ENCODE peak calls at places on chromosome 6, in six cellular contexts. G, R, P, I, D and C are unnamed samples.

GRCh38 chr6:131250121-131250520 is 114.9 kb downstream of the AKAP7 start:
- DNase-seq in D (no peak), I (no peak), G (peak), R (no peak), P (no peak), C (peak)

GRCh38 chr6:109816452-109817374 is 125.6 kb downstream of the FIG4 start:
- DNase-seq in I (no peak), P (no peak), R (no peak), D (no peak), G (no peak), C (no peak)

GRCh38 chr6:138088307-138088744 is 18.9 kb downstream of the PERP start:
- DNase-seq in I (no peak), D (peak), P (no peak), G (no peak), R (no peak), C (peak)

GRCh38 chr6:1271071-1271763 is 40.7 kb upstream of the FOXQ1 start:
- DNase-seq in P (no peak), D (no peak), I (no peak), R (no peak), G (no peak), C (no peak)

GRCh38 chr6:44575644-44576043 is 188.1 kb downstream of the CDC5L start:
- DNase-seq in I (no peak), R (no peak), D (no peak), P (no peak), G (no peak), C (no peak)

GRCh38 chr6:158415666-158416065 is 103.4 kb downstream of the TULP4 start:
- DNase-seq in I (no peak), D (no peak), P (no peak), R (no peak), G (no peak), C (no peak)

GRCh38 chr6:54059683-54060082 is 51.6 kb upstream of the MLIP start:
- DNase-seq in I (no peak), G (no peak), R (no peak), P (no peak), D (no peak), C (no peak)

GRCh38 chr6:147434508-147434907 is 74.0 kb upstream of the SAMD5 start:
- DNase-seq in P (no peak), G (no peak), I (no peak), R (no peak), D (no peak), C (no peak)

GRCh38 chr6:160042014-160042773 is 73.3 kb downstream of the IGF2R start:
- DNase-seq in P (no peak), G (no peak), D (no peak), R (no peak), I (no peak), C (no peak)

GRCh38 chr6:14467591-14467990 is 350.0 kb downstream of the CD83 start:
- DNase-seq in P (no peak), D (no peak), R (no peak), I (no peak), G (no peak), C (no peak)

GRCh38 chr6:106446287-106446885 is 85.9 kb downstream of the CRYBG1 start:
- DNase-seq in G (no peak), I (no peak), P (no peak), D (no peak), R (no peak), C (peak)

GRCh38 chr6:47663462-47664216 is 34.7 kb upstream of the ADGRF4 start:
- DNase-seq in I (no peak), D (no peak), G (no peak), R (no peak), P (no peak), C (no peak)

GRCh38 chr6:46491789-46492547 is 719 bp upstream of the RCAN2 start:
- DNase-seq in R (peak), P (no peak), G (no peak), I (peak), D (no peak), C (no peak)

GRCh38 chr6:72245565-72245964 is 359.2 kb downstream of the RIMS1 start:
- DNase-seq in G (no peak), R (no peak), I (no peak), D (peak), P (no peak), C (no peak)

GRCh38 chr6:130955755-130956154 is 107.3 kb downstream of the EPB41L2 start:
- DNase-seq in P (no peak), D (no peak), G (no peak), I (no peak), R (no peak), C (no peak)

GRCh38 chr6:27407153-27407814 is 18.7 kb downstream of the ZNF391 start:
- DNase-seq in D (no peak), P (no peak), R (no peak), I (no peak), G (no peak), C (no peak)

GRCh38 chr6:150719861-150720260 is 120.2 kb downstream of the PLEKHG1 start:
- DNase-seq in D (no peak), I (no peak), R (no peak), P (no peak), G (no peak), C (no peak)

GRCh38 chr6:122098091-122098769 is 301.2 kb upstream of the HSF2 start:
- DNase-seq in I (no peak), P (no peak), D (no peak), R (no peak), G (no peak), C (no peak)

GRCh38 chr6:84050408-84050807 is 16.8 kb downstream of the MRAP2 start:
- DNase-seq in P (no peak), R (no peak), G (no peak), I (no peak), D (no peak), C (peak)

GRCh38 chr6:127299522-127300240 is 33.0 kb downstream of the RNF146 start:
- DNase-seq in I (no peak), R (no peak), P (no peak), D (no peak), G (no peak), C (no peak)

GRCh38 chr6:105424177-105424783 is 21.4 kb upstream of the PREP start:
- DNase-seq in I (peak), G (no peak), D (no peak), P (no peak), R (no peak), C (peak)

GRCh38 chr6:150977276-150977675 is 111.8 kb downstream of the MTHFD1L start:
- DNase-seq in G (no peak), P (no peak), D (no peak), I (no peak), R (no peak), C (no peak)

GRCh38 chr6:151900897-151901485 is 93.5 kb downstream of the ESR1 start:
- DNase-seq in G (no peak), R (no peak), I (no peak), P (no peak), D (no peak), C (no peak)

GRCh38 chr6:112370946-112371345 is 23.8 kb downstream of the RFPL4B start:
- DNase-seq in D (no peak), I (no peak), P (no peak), R (no peak), G (no peak), C (no peak)

GRCh38 chr6:8131265-8131897 is 29.0 kb upstream of the EEF1E1 start:
- DNase-seq in P (no peak), G (no peak), D (no peak), R (no peak), I (peak), C (peak)

GRCh38 chr6:24702720-24703282 is 16.2 kb downstream of the C6orf62 start:
- DNase-seq in R (no peak), G (no peak), I (no peak), P (no peak), D (no peak), C (no peak)

GRCh38 chr6:168533428-168533827 is 92.4 kb downstream of the SMOC2 start:
- DNase-seq in R (no peak), I (no peak), D (no peak), P (no peak), G (no peak), C (no peak)
- TF ChIP-seq CTCF in R (no peak), I (no peak), D (no peak), P (no peak), G (no peak), C (no peak)

GRCh38 chr6:12844284-12845223 is 128.0 kb downstream of the PHACTR1 start:
- DNase-seq in P (no peak), D (no peak), G (no peak), I (no peak), R (no peak), C (peak)
- TF ChIP-seq CTCF in P (peak), D (peak), G (peak), I (peak), R (no peak), C (peak)

DNA sequence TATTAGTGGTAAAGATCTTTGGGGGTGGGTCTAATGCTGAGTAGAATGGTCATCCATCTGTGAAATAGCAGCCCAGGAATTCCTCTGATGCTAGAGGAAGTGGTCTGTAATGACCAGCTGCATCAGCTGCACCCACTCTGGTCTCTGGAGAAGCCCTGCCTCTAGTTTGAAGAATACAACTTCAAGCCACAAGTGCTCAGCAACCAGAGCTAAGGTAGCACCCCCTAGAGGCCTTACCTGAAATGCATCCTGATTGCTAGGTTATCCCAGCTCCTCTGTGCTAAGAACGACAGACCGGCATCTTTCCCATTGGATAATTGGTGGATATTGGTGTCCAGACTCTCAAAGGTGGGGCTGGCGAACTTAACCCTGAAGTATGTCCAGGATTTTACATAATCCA is 58.2 kb downstream of the DNAH8 start:
- DNase-seq in D (no peak), G (no peak), R (no peak), I (no peak), P (no peak), C (peak)
- TF ChIP-seq CTCF in D (peak), G (no peak), R (no peak), I (peak), P (no peak), C (peak)

DNA sequence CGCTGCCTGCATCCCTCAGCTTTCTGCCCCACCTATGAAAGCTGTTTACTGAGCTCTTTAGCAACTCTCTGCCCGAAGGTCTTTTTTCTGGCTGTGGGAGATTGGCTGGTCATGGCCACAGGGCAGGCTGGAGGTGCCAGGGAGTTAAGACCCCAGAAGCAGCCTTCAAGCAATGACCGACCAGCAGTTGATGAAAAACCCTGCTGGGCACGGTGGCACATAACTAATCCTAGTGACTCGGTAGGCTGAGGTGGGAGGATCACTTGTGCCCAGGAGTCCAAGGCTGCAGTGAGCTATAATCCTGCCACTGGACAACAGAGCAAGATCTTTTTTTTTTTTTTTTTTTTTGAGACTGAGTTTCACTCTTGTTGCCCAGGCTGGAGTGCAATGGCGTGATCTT is 20.4 kb upstream of the ITPR3 start:
- DNase-seq in G (no peak), I (no peak), D (no peak), P (no peak), R (no peak), C (no peak)
- TF ChIP-seq CTCF in G (no peak), I (no peak), D (no peak), P (no peak), R (no peak), C (no peak)

DNA sequence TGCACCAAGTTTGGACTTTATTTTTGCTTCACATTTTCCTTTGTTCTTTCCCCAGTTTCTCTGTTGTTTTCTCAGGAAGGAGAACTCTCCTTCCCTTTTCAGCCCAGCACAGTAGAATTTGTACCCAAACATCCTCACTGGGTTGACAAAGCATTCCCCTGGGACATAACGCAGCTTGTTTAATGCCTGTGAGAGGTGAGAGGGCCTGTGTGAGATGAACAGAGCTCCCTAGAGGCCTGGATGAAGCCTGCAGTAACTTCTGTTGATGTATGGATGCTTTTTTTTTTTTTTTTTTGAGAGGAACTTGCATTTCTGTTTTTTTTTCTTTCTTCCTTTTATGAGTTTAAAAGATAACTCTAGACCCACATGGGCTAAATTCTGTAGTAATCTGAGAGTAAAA is 104.9 kb upstream of the SLC22A23 start:
- DNase-seq in P (no peak), R (no peak), G (no peak), D (no peak), I (no peak), C (peak)
- TF ChIP-seq CTCF in P (no peak), R (no peak), G (no peak), D (peak), I (peak), C (no peak)

GRCh38 chr6:16690244-16691142 is 70.8 kb downstream of the ATXN1 start:
- DNase-seq in G (no peak), P (no peak), I (no peak), D (no peak), R (no peak), C (peak)

GRCh38 chr6:16691328-16691727 is 69.9 kb downstream of the ATXN1 start:
- DNase-seq in D (no peak), G (no peak), P (no peak), I (no peak), R (no peak), C (no peak)

GRCh38 chr6:16697437-16698162 is 63.7 kb downstream of the ATXN1 start:
- DNase-seq in P (no peak), G (no peak), R (no peak), I (no peak), D (no peak), C (no peak)

GRCh38 chr6:16698163-16698533 is 63.1 kb downstream of the ATXN1 start:
- DNase-seq in P (no peak), D (no peak), R (no peak), G (no peak), I (no peak), C (no peak)

GRCh38 chr6:16694789-16695188 is 66.5 kb downstream of the ATXN1 start:
- DNase-seq in G (no peak), R (no peak), P (no peak), D (no peak), I (no peak), C (peak)
- TF ChIP-seq CTCF in G (no peak), R (no peak), P (no peak), D (no peak), I (no peak), C (no peak)

DNA sequence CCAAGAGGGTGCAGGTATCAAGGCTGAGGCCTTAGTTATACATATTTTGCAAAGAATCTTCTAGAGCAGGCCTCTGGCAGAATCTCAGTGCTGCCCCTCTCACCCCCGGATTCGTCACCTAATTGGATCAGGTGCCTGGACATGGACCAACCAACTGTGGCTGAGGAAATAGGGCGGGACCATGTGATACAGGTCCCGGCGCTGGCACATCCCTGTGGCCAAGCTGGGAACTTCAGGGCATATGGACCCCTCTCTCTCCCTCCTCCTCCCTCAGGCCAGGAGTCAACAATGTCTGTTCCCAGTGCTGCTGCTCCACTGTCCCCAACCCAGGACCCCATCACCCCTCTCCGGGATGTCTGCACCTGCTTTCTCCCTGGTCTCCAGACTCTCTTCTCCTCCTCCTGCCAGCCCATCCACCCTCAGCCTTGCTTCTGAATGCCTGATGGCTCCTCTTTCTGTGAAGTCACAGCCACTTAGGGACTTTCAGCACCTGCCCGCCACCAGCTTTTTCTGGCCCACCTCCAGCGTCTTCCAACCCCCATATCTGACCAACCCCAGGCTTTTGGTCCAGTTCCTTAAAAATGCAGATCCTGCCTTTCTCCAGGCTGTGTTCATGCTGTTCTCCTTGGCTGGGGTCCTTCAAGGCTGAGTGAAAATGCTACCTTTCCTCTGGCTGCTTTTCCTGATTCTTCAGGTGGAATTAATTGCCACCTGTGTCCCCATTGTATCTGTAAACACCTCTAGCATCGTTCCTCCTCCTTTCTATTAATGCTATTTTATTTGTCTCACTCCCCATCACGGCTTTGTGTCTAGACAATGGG is 19.0 kb upstream of the MLN start:
- DNase-seq in R (no peak), G (no peak), P (no peak), I (no peak), D (no peak), C (peak)
- TF ChIP-seq CTCF in R (no peak), G (no peak), P (peak), I (peak), D (peak), C (peak)

DNA sequence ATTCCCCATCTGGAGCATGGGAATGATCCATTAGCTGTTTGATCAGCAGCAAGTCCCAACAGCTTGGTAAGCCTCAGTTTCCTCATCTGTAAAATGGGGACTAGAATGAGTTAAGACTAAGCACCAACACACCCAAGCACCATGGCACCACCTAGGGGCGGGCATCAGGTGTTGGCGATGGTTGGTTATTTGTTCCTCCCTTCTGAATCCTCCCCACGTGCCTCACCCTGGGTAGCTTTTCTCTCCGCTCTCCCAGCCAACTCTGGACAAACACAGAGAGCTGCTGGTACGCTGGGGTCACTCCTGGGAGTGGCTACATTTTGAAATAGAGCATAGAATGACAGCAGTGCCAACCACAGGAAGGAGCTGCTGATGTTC is 13.3 kb upstream of the ITPR3 start:
- DNase-seq in R (no peak), P (no peak), D (no peak), I (no peak), G (no peak), C (peak)
- TF ChIP-seq CTCF in R (no peak), P (no peak), D (peak), I (peak), G (no peak), C (peak)

GRCh38 chr6:101401792-101402617 is 8.5 kb downstream of the GRIK2 start:
- DNase-seq in R (no peak), I (no peak), D (no peak), G (no peak), P (no peak), C (no peak)
- TF ChIP-seq CTCF in R (no peak), I (no peak), D (no peak), G (no peak), P (no peak), C (no peak)